ENCODE peak calls at places on chromosomes 12 and 14, in four cellular contexts. One of them, this sample, is unnamed.

GRCh38 chr12:119171691-119172090 is 7.0 kb upstream of the HSPB8 start:
- DNase-seq in stimulated activated CD4-positive, alpha-beta T cell treated with anti-CD3 and anti-CD28 coated beads, Interleukin-2, amount 100 ng/mL, for 48 hours: no peak
- DNase-seq in DMS153: no peak
- DNase-seq in ovary: no peak
- DNase-seq in this sample: no peak

GRCh38 chr12:50246873-50247612 is 36.3 kb downstream of the LIMA1 start:
- DNase-seq in stimulated activated CD4-positive, alpha-beta T cell treated with anti-CD3 and anti-CD28 coated beads, Interleukin-2, amount 100 ng/mL, for 48 hours: peak
- DNase-seq in DMS153: no peak
- DNase-seq in ovary: peak
- DNase-seq in this sample: no peak

GRCh38 chr14:58280954-58281787 is 17.2 kb upstream of the ARID4A start:
- DNase-seq in ovary: no peak
- DNase-seq in stimulated activated CD4-positive, alpha-beta T cell treated with anti-CD3 and anti-CD28 coated beads, Interleukin-2, amount 100 ng/mL, for 48 hours: no peak
- DNase-seq in DMS153: peak
- DNase-seq in this sample: no peak

GRCh38 chr14:94638330-94638729 is 26.1 kb downstream of the SERPINA3 start:
- DNase-seq in stimulated activated CD4-positive, alpha-beta T cell treated with anti-CD3 and anti-CD28 coated beads, Interleukin-2, amount 100 ng/mL, for 48 hours: no peak
- DNase-seq in DMS153: no peak
- DNase-seq in ovary: no peak
- DNase-seq in this sample: no peak

GRCh38 chr12:48995061-48995879 is 3.9 kb downstream of the DDN start:
- DNase-seq in ovary: peak
- DNase-seq in DMS153: peak
- DNase-seq in stimulated activated CD4-positive, alpha-beta T cell treated with anti-CD3 and anti-CD28 coated beads, Interleukin-2, amount 100 ng/mL, for 48 hours: no peak
- DNase-seq in this sample: peak

GRCh38 chr12:85130631-85131030 is 94.5 kb downstream of the LRRIQ1 start:
- DNase-seq in stimulated activated CD4-positive, alpha-beta T cell treated with anti-CD3 and anti-CD28 coated beads, Interleukin-2, amount 100 ng/mL, for 48 hours: no peak
- DNase-seq in ovary: no peak
- DNase-seq in DMS153: no peak
- DNase-seq in this sample: no peak

GRCh38 chr14:100979780-100980179 is 76.3 kb upstream of the RTL1 start:
- DNase-seq in stimulated activated CD4-positive, alpha-beta T cell treated with anti-CD3 and anti-CD28 coated beads, Interleukin-2, amount 100 ng/mL, for 48 hours: no peak
- DNase-seq in ovary: no peak
- DNase-seq in DMS153: no peak
- DNase-seq in this sample: no peak

GRCh38 chr12:120725151-120725658 is 421 bp upstream of the ACADS start:
- DNase-seq in DMS153: no peak
- DNase-seq in stimulated activated CD4-positive, alpha-beta T cell treated with anti-CD3 and anti-CD28 coated beads, Interleukin-2, amount 100 ng/mL, for 48 hours: no peak
- DNase-seq in ovary: no peak
- DNase-seq in this sample: no peak

GRCh38 chr12:109377139-109377685 is 29.5 kb downstream of the MYO1H start:
- DNase-seq in ovary: no peak
- DNase-seq in DMS153: no peak
- DNase-seq in stimulated activated CD4-positive, alpha-beta T cell treated with anti-CD3 and anti-CD28 coated beads, Interleukin-2, amount 100 ng/mL, for 48 hours: no peak
- DNase-seq in this sample: no peak

GRCh38 chr14:64119535-64119934 is 174.6 kb downstream of the ESR2 start:
- DNase-seq in ovary: no peak
- DNase-seq in DMS153: no peak
- DNase-seq in stimulated activated CD4-positive, alpha-beta T cell treated with anti-CD3 and anti-CD28 coated beads, Interleukin-2, amount 100 ng/mL, for 48 hours: no peak
- DNase-seq in this sample: no peak

GRCh38 chr12:6764011-6764828 is 1.9 kb upstream of the PTMS start:
- DNase-seq in stimulated activated CD4-positive, alpha-beta T cell treated with anti-CD3 and anti-CD28 coated beads, Interleukin-2, amount 100 ng/mL, for 48 hours: no peak
- DNase-seq in DMS153: peak
- DNase-seq in ovary: peak
- DNase-seq in this sample: peak

GRCh38 chr12:7162691-7163114 is 26.8 kb upstream of the PEX5 start:
- DNase-seq in stimulated activated CD4-positive, alpha-beta T cell treated with anti-CD3 and anti-CD28 coated beads, Interleukin-2, amount 100 ng/mL, for 48 hours: peak
- DNase-seq in ovary: no peak
- DNase-seq in DMS153: peak
- DNase-seq in this sample: peak

This sample was measured in left lobe of liver.